ENCODE peak calls at places on chromosomes 5 and 9, in six cellular contexts. C, G, I, U, B and X are unnamed samples. For H3K4me1 and H3K36me3, the result is how much of the 10 kb centered on the place peaks cover.

GRCh38 chr5:87829214-87829551 is 416.5 kb upstream of the CCNH start:
- DNase-seq in C (peak), G (peak), I (peak), U (peak), B (no peak), X (peak)

GRCh38 chr5:74503-75109 is 17.4 kb upstream of the PLEKHG4B start:
- DNase-seq in C (no peak), G (no peak), I (no peak), U (no peak), B (no peak), X (no peak)

GRCh38 chr5:113340537-113340936 is 94.3 kb downstream of the TSSK1B start:
- DNase-seq in C (no peak), G (no peak), I (no peak), U (peak), B (no peak), X (peak)

GRCh38 chr5:37391591-37391990 is 12.5 kb downstream of the WDR70 start:
- DNase-seq in C (no peak), G (no peak), I (no peak), U (no peak), B (no peak), X (no peak)

GRCh38 chr9:21927752-21928151 is 66.4 kb downstream of the CDKN2A start:
- DNase-seq in C (no peak), G (no peak), I (no peak), U (no peak), B (no peak), X (no peak)

GRCh38 chr5:100834519-100834918 is 68.6 kb downstream of the ST8SIA4 start:
- DNase-seq in C (no peak), G (no peak), I (no peak), U (no peak), B (no peak), X (no peak)

GRCh38 chr5:74575741-74576538 is 64.6 kb downstream of the ENC1 start:
- DNase-seq in C (peak), G (no peak), I (peak), U (no peak), B (no peak), X (peak)

GRCh38 chr5:74725331-74725730 is 40.3 kb downstream of the HEXB start:
- DNase-seq in C (no peak), G (no peak), I (no peak), U (no peak), B (no peak), X (no peak)

GRCh38 chr9:36288057-36288456 is 29.8 kb upstream of the GNE start:
- DNase-seq in C (no peak), G (no peak), I (no peak), U (no peak), B (no peak), X (no peak)

GRCh38 chr9:81999806-82000205 is 11.2 kb downstream of the SPATA31D1 start:
- DNase-seq in C (no peak), G (no peak), I (no peak), U (no peak), B (no peak), X (peak)

GRCh38 chr9:36316629-36317317 is 58.5 kb upstream of the GNE start:
- DNase-seq in C (peak), G (no peak), I (no peak), U (no peak), B (no peak), X (no peak)

GRCh38 chr5:88713818-88714217 is 169.2 kb downstream of the MEF2C start:
- DNase-seq in C (no peak), G (no peak), I (no peak), U (no peak), B (no peak), X (no peak)

GRCh38 chr5:142342128-142342981 is 17.5 kb upstream of the SPRY4 start:
- DNase-seq in C (no peak), G (no peak), I (peak), U (no peak), B (no peak), X (no peak)

GRCh38 chr5:122129332-122129731 is at the start of gene ZNF474:
- DNase-seq in C (peak), G (peak), I (peak), U (peak), B (no peak), X (peak)

GRCh38 chr9:131366745-131367401 is 27.0 kb upstream of the PRRC2B start:
- DNase-seq in C (peak), G (no peak), I (peak), U (no peak), B (no peak), X (peak)

GRCh38 chr9:92312887-92313623 is 12.1 kb downstream of the NOL8 start:
- DNase-seq in C (peak), G (no peak), I (no peak), U (no peak), B (no peak), X (no peak)

GRCh38 chr9:78026947-78027346 is 4.7 kb downstream of the GNAQ start:
- DNase-seq in C (no peak), G (no peak), I (no peak), U (no peak), B (no peak), X (peak)

GRCh38 chr5:148387325-148387724 is 3.6 kb downstream of the FBXO38 start:
- DNase-seq in C (no peak), G (no peak), I (no peak), U (no peak), B (no peak), X (peak)

GRCh38 chr9:134426436-134426835 is 100.2 kb downstream of the RXRA start:
- DNase-seq in C (no peak), G (no peak), I (no peak), U (no peak), B (no peak), X (no peak)

GRCh38 chr9:116327702-116328440 is 174.3 kb downstream of the PAPPA start:
- DNase-seq in C (no peak), G (no peak), I (no peak), U (no peak), B (no peak), X (no peak)
- H3K27ac ChIP-seq in C (no peak), G (no peak), I (no peak), U (no peak), B (no peak), X (no peak)

DNA sequence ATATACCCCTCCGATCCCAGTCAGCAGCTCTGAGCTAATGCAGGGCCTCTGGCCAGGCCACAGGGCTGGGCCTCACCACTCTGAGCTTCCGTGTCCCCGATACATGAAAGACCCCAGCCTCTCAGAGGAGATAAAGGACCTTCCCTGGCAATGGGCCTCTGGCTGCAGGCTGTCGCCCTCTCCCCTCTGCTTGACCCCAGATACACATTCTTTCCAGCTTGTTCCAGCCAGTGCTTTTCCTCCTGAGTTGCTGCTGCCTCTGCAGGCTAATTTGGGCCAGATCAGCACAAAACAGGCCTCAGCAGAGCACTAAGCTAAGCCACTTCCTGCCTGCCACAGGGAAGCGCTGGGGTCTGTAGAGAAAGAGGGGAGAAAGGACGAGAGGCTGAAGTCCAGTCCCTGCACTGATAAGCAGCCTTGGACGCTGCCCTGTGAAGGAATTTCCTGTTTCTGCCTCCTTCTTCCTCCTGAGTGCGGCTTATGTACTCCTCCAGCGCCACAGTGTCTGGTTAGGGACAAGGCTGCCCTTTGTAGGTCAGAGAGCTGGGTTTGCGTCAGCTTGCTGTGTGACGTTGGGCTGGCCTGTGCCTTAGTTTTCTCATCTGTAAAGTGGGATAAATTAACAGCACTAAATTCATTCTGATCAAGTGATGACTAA is 73.0 kb upstream of the IL17B start:
- DNase-seq in C (no peak), G (peak), I (no peak), U (peak), B (no peak), X (peak)
- H3K4me1 ChIP-seq in C (half or more), G (half or more), I (under half), U (under half), B (under half), X (under half)

DNA sequence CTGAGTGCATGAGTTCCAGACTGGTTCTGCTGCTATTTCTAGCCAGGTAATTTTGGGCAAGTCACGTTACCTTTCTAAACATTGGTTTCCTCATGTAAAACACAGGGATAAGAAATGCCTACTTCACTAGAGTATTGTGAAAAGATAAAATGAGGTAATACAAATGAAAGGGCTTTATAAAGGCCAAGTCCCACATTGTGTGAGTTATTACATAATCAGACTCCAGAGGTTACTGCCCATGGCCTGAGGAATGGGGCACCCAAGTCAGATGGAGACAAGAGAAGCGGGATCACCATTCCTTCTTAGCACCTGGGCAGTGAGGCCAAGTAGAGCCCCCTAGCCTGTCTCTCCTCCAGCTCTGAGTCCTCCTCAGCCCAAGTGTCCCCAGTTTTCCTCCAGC is 7.5 kb downstream of the HBEGF start:
- DNase-seq in C (no peak), G (no peak), I (no peak), U (no peak), B (no peak), X (no peak)
- H3K36me3 ChIP-seq in C (under half), G (under half), I (half or more), U (under half), B (under half), X (under half)

GRCh38 chr5:134092875-134093274 is 21.6 kb upstream of the TCF7 start:
- DNase-seq in C (peak), G (no peak), I (peak), U (no peak), B (no peak), X (no peak)
- H3K27ac ChIP-seq in C (no peak), G (no peak), I (peak), U (no peak), B (no peak), X (no peak)

DNA sequence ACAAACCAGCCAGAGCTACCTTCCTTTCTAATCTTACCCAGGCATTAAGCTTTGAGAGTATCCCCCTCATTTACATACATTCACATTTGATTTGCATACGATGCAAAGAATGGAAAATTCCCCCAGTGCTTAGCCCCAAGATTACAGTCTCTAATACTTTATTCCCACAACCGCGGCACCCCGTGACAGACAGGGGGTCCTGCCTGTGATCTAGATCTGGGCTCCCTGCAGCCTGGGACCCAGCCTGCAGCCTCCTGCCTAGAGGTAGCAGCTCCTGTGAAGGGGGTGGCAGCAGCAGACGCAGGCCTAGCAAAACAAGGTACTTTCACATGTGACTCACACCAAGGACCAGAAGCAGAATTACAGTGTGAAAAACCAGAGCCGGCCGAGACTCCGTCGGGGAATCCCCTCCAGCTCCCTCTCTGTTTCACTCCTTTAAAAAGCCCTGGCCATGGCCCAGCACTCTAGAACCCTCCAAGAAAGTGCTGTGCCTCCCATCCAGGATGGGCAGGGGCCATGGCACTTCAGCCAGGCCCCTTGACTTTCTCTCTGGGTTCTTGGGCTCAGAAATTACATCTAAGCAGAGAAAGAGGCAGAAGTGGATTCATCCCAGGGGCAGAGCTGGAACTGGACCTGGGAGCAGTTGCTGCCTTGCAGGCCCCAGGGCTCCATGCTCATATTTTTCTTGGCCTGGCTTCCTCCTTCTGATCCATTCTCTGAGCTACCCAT is 14.0 kb upstream of the TCF7 start:
- DNase-seq in C (peak), G (no peak), I (no peak), U (peak), B (peak), X (peak)
- H3K4me1 ChIP-seq in C (under half), G (under half), I (under half), U (under half), B (half or more), X (under half)

GRCh38 chr9:5760338-5760737 is 72.6 kb downstream of the ERMP1 start:
- DNase-seq in C (no peak), G (no peak), I (no peak), U (no peak), B (no peak), X (no peak)
- H3K36me3 ChIP-seq in C (under half), G (half or more), I (under half), U (under half), B (under half), X (half or more)